ENCODE peak calls at places on chromosome 18, in ten cellular contexts. N, O, S, W, X, G, Z, U, H and R are unnamed samples.
A peak's percentile ranks its signal among the peaks of the same experiment; 100 is the strongest.

GRCh38 chr18:22541232-22541631 is 123.5 kb upstream of the CTAGE1 start:
- DNase-seq in N (no peak), O (no peak), S (no peak), W (no peak), X (no peak), G (no peak), Z (no peak), U (no peak), H (no peak), R (no peak)

GRCh38 chr18:45383228-45383627 is 232.0 kb upstream of the SLC14A2 start:
- DNase-seq in N (no peak), O (no peak), S (no peak), W (no peak), X (no peak), G (no peak), Z (no peak), U (no peak), H (no peak), R (no peak)

GRCh38 chr18:46536215-46536874 is 120.7 kb downstream of the LOXHD1 start:
- DNase-seq in N (peak; percentile 42), O (no peak), S (no peak), W (peak; percentile 17), X (no peak), G (no peak), Z (no peak), U (no peak), H (no peak), R (no peak)

GRCh38 chr18:63961430-63961980 is 8.4 kb upstream of the SERPINB8 start:
- DNase-seq in N (no peak), O (no peak), S (no peak), W (no peak), X (no peak), G (no peak), Z (no peak), U (no peak), H (no peak), R (no peak)

GRCh38 chr18:43012951-43013350 is 102.5 kb downstream of the RIT2 start:
- DNase-seq in N (no peak), O (no peak), S (no peak), W (peak; percentile 35), X (no peak), G (no peak), Z (no peak), U (no peak), H (no peak), R (no peak)

GRCh38 chr18:37422116-37422515 is 143.5 kb downstream of the CELF4 start:
- DNase-seq in N (no peak), O (no peak), S (no peak), W (no peak), X (no peak), G (no peak), Z (no peak), U (no peak), H (no peak), R (peak; percentile 29)

GRCh38 chr18:33812186-33812585 is 234.2 kb downstream of the ASXL3 start:
- DNase-seq in N (no peak), O (no peak), S (no peak), W (no peak), X (no peak), G (no peak), Z (no peak), U (no peak), H (no peak), R (no peak)

GRCh38 chr18:3008546-3008945 is 4.4 kb downstream of the LPIN2 start:
- DNase-seq in N (no peak), O (no peak), S (no peak), W (peak; percentile 93), X (no peak), G (no peak), Z (no peak), U (no peak), H (no peak), R (no peak)

GRCh38 chr18:23302514-23302851 is 150.6 kb upstream of the RIOK3 start:
- DNase-seq in N (no peak), O (no peak), S (peak; percentile 66), W (no peak), X (no peak), G (no peak), Z (no peak), U (no peak), H (no peak), R (no peak)

GRCh38 chr18:63346031-63346430 is 21.0 kb downstream of the KDSR start:
- DNase-seq in N (peak; percentile 12), O (no peak), S (no peak), W (no peak), X (no peak), G (no peak), Z (no peak), U (no peak), H (no peak), R (peak; percentile 67)

GRCh38 chr18:55405655-55406373 is 182.2 kb downstream of the TCF4 start:
- DNase-seq in N (peak; percentile 37), O (peak; percentile 94), S (peak; percentile 96), W (peak; percentile 95), X (no peak), G (no peak), Z (no peak), U (no peak), H (no peak), R (no peak)

GRCh38 chr18:31447530-31448191 is at the start of gene DSG3:
- DNase-seq in N (peak; percentile 85), O (no peak), S (no peak), W (no peak), X (no peak), G (no peak), Z (no peak), U (no peak), H (no peak), R (no peak)

GRCh38 chr18:50644807-50645206 is 84.9 kb downstream of the MAPK4 start:
- DNase-seq in N (no peak), O (no peak), S (no peak), W (no peak), X (no peak), G (peak; percentile 65), Z (no peak), U (no peak), H (no peak), R (no peak)

GRCh38 chr18:34709104-34709503 is 994 bp upstream of the DTNA start:
- DNase-seq in N (no peak), O (no peak), S (no peak), W (peak; percentile 96), X (no peak), G (no peak), Z (no peak), U (no peak), H (no peak), R (no peak)

GRCh38 chr18:8051388-8051787 is 484.3 kb downstream of the PTPRM start:
- DNase-seq in N (no peak), O (no peak), S (no peak), W (peak; percentile 54), X (no peak), G (no peak), Z (no peak), U (no peak), H (no peak), R (no peak)

GRCh38 chr18:60277855-60278480 is 94.6 kb downstream of the MC4R start:
- DNase-seq in N (no peak), O (no peak), S (no peak), W (no peak), X (no peak), G (no peak), Z (no peak), U (no peak), H (no peak), R (no peak)

GRCh38 chr18:25830787-25831186 is 259.6 kb downstream of the SS18 start:
- DNase-seq in N (no peak), O (no peak), S (no peak), W (peak; percentile 87), X (no peak), G (no peak), Z (no peak), U (no peak), H (no peak), R (no peak)

GRCh38 chr18:43661570-43661969 is 384.3 kb upstream of the SYT4 start:
- DNase-seq in N (peak; percentile 5), O (no peak), S (no peak), W (peak; percentile 88), X (no peak), G (peak; percentile 33), Z (no peak), U (no peak), H (no peak), R (no peak)

GRCh38 chr18:22417496-22418188 is at the start of gene CTAGE1:
- DNase-seq in N (no peak), O (no peak), S (no peak), W (no peak), X (no peak), G (peak; percentile 29), Z (no peak), U (no peak), H (no peak), R (no peak)

GRCh38 chr18:10449396-10449795 is 5.0 kb upstream of the APCDD1 start:
- DNase-seq in N (no peak), O (no peak), S (no peak), W (no peak), X (no peak), G (no peak), Z (no peak), U (no peak), H (no peak), R (no peak)

GRCh38 chr18:59033361-59033760 is 106.3 kb upstream of the SEC11C start:
- DNase-seq in N (no peak), O (peak; percentile 11), S (peak; percentile 62), W (no peak), X (no peak), G (no peak), Z (no peak), U (no peak), H (no peak), R (no peak)

GRCh38 chr18:49016648-49017539 is 66.1 kb upstream of the SMAD7 start:
- DNase-seq in N (peak; percentile 91), O (peak; percentile 69), S (peak; percentile 88), W (peak; percentile 68), X (no peak), G (peak; percentile 60), Z (no peak), U (no peak), H (no peak), R (no peak)

GRCh38 chr18:22856870-22857269 is 76.3 kb upstream of the RBBP8 start:
- DNase-seq in N (no peak), O (no peak), S (no peak), W (no peak), X (no peak), G (peak; percentile 55), Z (no peak), U (no peak), H (no peak), R (no peak)

GRCh38 chr18:811192-812122 is 585 bp downstream of the YES1 start:
- DNase-seq in N (no peak), O (peak; percentile 80), S (peak; percentile 88), W (peak; percentile 29), X (peak; percentile 7), G (no peak), Z (no peak), U (no peak), H (no peak), R (no peak)

GRCh38 chr18:55510809-55511208 is 77.2 kb downstream of the TCF4 start:
- DNase-seq in N (no peak), O (no peak), S (no peak), W (peak; percentile 93), X (no peak), G (no peak), Z (no peak), U (no peak), H (no peak), R (no peak)

GRCh38 chr18:9803698-9804516 is 81.9 kb upstream of the TXNDC2 start:
- DNase-seq in N (no peak), O (no peak), S (no peak), W (no peak), X (no peak), G (no peak), Z (no peak), U (no peak), H (no peak), R (peak; percentile 33)

GRCh38 chr18:21270453-21270852 is 28.4 kb downstream of the GREB1L start:
- DNase-seq in N (no peak), O (no peak), S (no peak), W (peak; percentile 93), X (no peak), G (no peak), Z (no peak), U (no peak), H (no peak), R (no peak)

GRCh38 chr18:41761329-41762028 is 193.6 kb upstream of the PIK3C3 start:
- DNase-seq in N (no peak), O (no peak), S (no peak), W (peak; percentile 84), X (no peak), G (no peak), Z (no peak), U (no peak), H (no peak), R (no peak)